ENCODE peak calls at places on chromosomes 4 and X, in eight cellular contexts. F, R, V, M, Y, B, N and E are unnamed samples.

GRCh38 chrX:50147972-50148371 is 52.8 kb downstream of the AKAP4 start:
- DNase-seq in Y (no peak), B (no peak), V (no peak), R (no peak), F (no peak), M (no peak), N (no peak), E (no peak)

GRCh38 chrX:8179653-8180052 is 8.6 kb upstream of the VCX2 start:
- DNase-seq in R (no peak), F (no peak), Y (no peak), V (no peak), N (no peak), B (no peak), M (peak), E (no peak)

GRCh38 chr4:152258804-152259708 is 276.8 kb downstream of the FBXW7 start:
- DNase-seq in V (no peak), R (no peak), B (no peak), F (no peak), Y (peak), M (peak), N (no peak), E (no peak)

GRCh38 chrX:28398352-28398751 is 188.9 kb upstream of the IL1RAPL1 start:
- DNase-seq in V (no peak), M (peak), Y (no peak), R (no peak), N (no peak), B (no peak), F (no peak), E (no peak)

GRCh38 chr4:7422898-7423180 is 11.9 kb downstream of the PSAPL1 start:
- DNase-seq in B (no peak), N (no peak), M (no peak), R (no peak), F (no peak), V (no peak), Y (no peak), E (no peak)

GRCh38 chr4:25051534-25051933 is 20.8 kb upstream of the LGI2 start:
- DNase-seq in R (no peak), M (no peak), B (no peak), N (no peak), V (no peak), Y (peak), F (no peak), E (no peak)

GRCh38 chr4:4671774-4672349 is 130.0 kb upstream of the STX18 start:
- DNase-seq in V (no peak), R (no peak), Y (peak), N (no peak), M (no peak), B (no peak), F (no peak), E (no peak)

GRCh38 chr4:101221294-101221693 is 126.0 kb downstream of the PPP3CA start:
- DNase-seq in N (no peak), M (no peak), B (no peak), Y (peak), V (no peak), F (no peak), R (no peak), E (no peak)

GRCh38 chrX:85052636-85053343 is 49.1 kb downstream of the APOOL start:
- DNase-seq in F (no peak), R (no peak), N (no peak), V (no peak), M (peak), B (no peak), Y (peak), E (no peak)

GRCh38 chr4:109406337-109406931 is 27.2 kb upstream of the SEC24B start:
- DNase-seq in F (no peak), Y (peak), M (peak), V (no peak), R (no peak), N (no peak), B (peak), E (peak)

GRCh38 chr4:53943345-53944085 is 120.9 kb downstream of the CHIC2 start:
- DNase-seq in F (peak), B (no peak), N (no peak), Y (peak), V (no peak), R (no peak), M (peak), E (peak)

GRCh38 chr4:101621120-101621519 is 169.4 kb upstream of the BANK1 start:
- DNase-seq in F (no peak), Y (peak), B (no peak), R (no peak), V (no peak), N (no peak), M (no peak), E (no peak)

GRCh38 chrX:15744181-15744867 is 6.3 kb downstream of the CA5B start:
- DNase-seq in V (no peak), N (no peak), Y (no peak), B (no peak), R (no peak), F (no peak), M (no peak), E (no peak)

GRCh38 chrX:39843318-39843717 is 254.4 kb downstream of the BCOR start:
- DNase-seq in R (no peak), V (no peak), Y (no peak), B (peak), N (no peak), F (no peak), M (no peak), E (no peak)

GRCh38 chr4:148211533-148211932 is 230.7 kb downstream of the NR3C2 start:
- DNase-seq in V (no peak), R (no peak), B (no peak), N (no peak), M (no peak), Y (no peak), F (no peak), E (no peak)